ENCODE peak calls at places on chromosome 20, in eight cellular contexts. One of them, this sample, is unnamed.

GRCh38 chr20:51190783-51191180 is 167.9 kb upstream of the KCNG1 start:
- DNase-seq in AG04450: no peak
- DNase-seq in CD8-positive, alpha-beta T cell: no peak
- DNase-seq in pancreas: no peak
- DNase-seq in heart left ventricle: no peak
- DNase-seq in astrocyte of the spinal cord: no peak
- DNase-seq in fibroblast of lung: peak; percentile 49
- DNase-seq in cardiac fibroblast: peak; percentile 47
- DNase-seq in this sample: no peak

GRCh38 chr20:20593447-20594170 is 118.8 kb downstream of the RALGAPA2 start:
- DNase-seq in CD8-positive, alpha-beta T cell: no peak
- DNase-seq in astrocyte of the spinal cord: peak; percentile 60
- DNase-seq in pancreas: no peak
- DNase-seq in fibroblast of lung: peak; percentile 48
- DNase-seq in AG04450: peak; percentile 36
- DNase-seq in heart left ventricle: no peak
- DNase-seq in cardiac fibroblast: peak; percentile 74
- DNase-seq in this sample: no peak

GRCh38 chr20:2759143-2759542 is 41.3 kb downstream of the CPXM1 start:
- DNase-seq in pancreas: no peak
- DNase-seq in astrocyte of the spinal cord: no peak
- DNase-seq in heart left ventricle: no peak
- DNase-seq in CD8-positive, alpha-beta T cell: no peak
- DNase-seq in AG04450: no peak
- DNase-seq in fibroblast of lung: no peak
- DNase-seq in cardiac fibroblast: no peak
- DNase-seq in this sample: no peak

GRCh38 chr20:3658019-3658707 is 5.0 kb downstream of the GFRA4 start:
- DNase-seq in AG04450: no peak
- DNase-seq in heart left ventricle: no peak
- DNase-seq in CD8-positive, alpha-beta T cell: no peak
- DNase-seq in pancreas: no peak
- DNase-seq in astrocyte of the spinal cord: no peak
- DNase-seq in cardiac fibroblast: no peak
- DNase-seq in fibroblast of lung: no peak
- DNase-seq in this sample: no peak

GRCh38 chr20:61193164-61193563 is 58.9 kb upstream of the CDH4 start:
- DNase-seq in cardiac fibroblast: no peak
- DNase-seq in pancreas: no peak
- DNase-seq in heart left ventricle: no peak
- DNase-seq in AG04450: no peak
- DNase-seq in CD8-positive, alpha-beta T cell: no peak
- DNase-seq in astrocyte of the spinal cord: no peak
- DNase-seq in fibroblast of lung: no peak
- DNase-seq in this sample: no peak

GRCh38 chr20:61044499-61044898 is 207.6 kb upstream of the CDH4 start:
- DNase-seq in AG04450: no peak
- DNase-seq in fibroblast of lung: no peak
- DNase-seq in astrocyte of the spinal cord: no peak
- DNase-seq in heart left ventricle: no peak
- DNase-seq in pancreas: no peak
- DNase-seq in cardiac fibroblast: peak; percentile 3
- DNase-seq in CD8-positive, alpha-beta T cell: no peak
- DNase-seq in this sample: no peak

GRCh38 chr20:32513031-32513866 is 71.9 kb downstream of the NOL4L start:
- DNase-seq in CD8-positive, alpha-beta T cell: no peak
- DNase-seq in astrocyte of the spinal cord: no peak
- DNase-seq in pancreas: no peak
- DNase-seq in heart left ventricle: no peak
- DNase-seq in AG04450: no peak
- DNase-seq in fibroblast of lung: no peak
- DNase-seq in cardiac fibroblast: no peak
- DNase-seq in this sample: no peak

GRCh38 chr20:18288748-18289705 is 700 bp downstream of the ZNF133 start:
- DNase-seq in AG04450: no peak
- DNase-seq in astrocyte of the spinal cord: peak; percentile 24
- DNase-seq in fibroblast of lung: peak; percentile 14
- DNase-seq in pancreas: peak; percentile 27
- DNase-seq in heart left ventricle: no peak
- DNase-seq in cardiac fibroblast: peak; percentile 38
- DNase-seq in CD8-positive, alpha-beta T cell: no peak
- DNase-seq in this sample: no peak

GRCh38 chr20:52168116-52168515 is 23.5 kb downstream of the ZFP64 start:
- DNase-seq in cardiac fibroblast: no peak
- DNase-seq in CD8-positive, alpha-beta T cell: no peak
- DNase-seq in pancreas: no peak
- DNase-seq in fibroblast of lung: peak; percentile 6
- DNase-seq in astrocyte of the spinal cord: no peak
- DNase-seq in AG04450: no peak
- DNase-seq in heart left ventricle: no peak
- DNase-seq in this sample: no peak

GRCh38 chr20:8693709-8694108 is 375.2 kb upstream of the PLCB4 start:
- DNase-seq in heart left ventricle: no peak
- DNase-seq in AG04450: peak; percentile 64
- DNase-seq in astrocyte of the spinal cord: peak; percentile 30
- DNase-seq in pancreas: no peak
- DNase-seq in cardiac fibroblast: peak; percentile 76
- DNase-seq in fibroblast of lung: peak; percentile 92
- DNase-seq in CD8-positive, alpha-beta T cell: no peak
- DNase-seq in this sample: peak; percentile 8

GRCh38 chr20:47576516-47577033 is 74.9 kb downstream of the NCOA3 start:
- DNase-seq in AG04450: peak; percentile 65
- DNase-seq in cardiac fibroblast: peak; percentile 74
- DNase-seq in astrocyte of the spinal cord: peak; percentile 90
- DNase-seq in pancreas: peak; percentile 50
- DNase-seq in heart left ventricle: peak; percentile 68
- DNase-seq in fibroblast of lung: peak; percentile 93
- DNase-seq in CD8-positive, alpha-beta T cell: peak; percentile 2
- DNase-seq in this sample: no peak

GRCh38 chr20:5524886-5525285 is 208.1 kb upstream of the PROKR2 start:
- DNase-seq in pancreas: no peak
- DNase-seq in CD8-positive, alpha-beta T cell: no peak
- DNase-seq in astrocyte of the spinal cord: no peak
- DNase-seq in fibroblast of lung: no peak
- DNase-seq in AG04450: no peak
- DNase-seq in cardiac fibroblast: no peak
- DNase-seq in heart left ventricle: no peak
- DNase-seq in this sample: no peak

GRCh38 chr20:63519765-63520593 is 586 bp upstream of the PPDPF start:
- DNase-seq in astrocyte of the spinal cord: peak; percentile 23
- DNase-seq in pancreas: peak; percentile 68
- DNase-seq in AG04450: no peak
- DNase-seq in CD8-positive, alpha-beta T cell: peak; percentile 54
- DNase-seq in cardiac fibroblast: peak; percentile 40
- DNase-seq in heart left ventricle: no peak
- DNase-seq in fibroblast of lung: peak; percentile 49
- DNase-seq in this sample: no peak
- TF ChIP-seq CTCF in astrocyte of the spinal cord: peak; percentile 15
- TF ChIP-seq CTCF in pancreas: no peak
- TF ChIP-seq CTCF in AG04450: peak; percentile 33
- TF ChIP-seq CTCF in CD8-positive, alpha-beta T cell: peak; percentile 5
- TF ChIP-seq CTCF in cardiac fibroblast: peak; percentile 17
- TF ChIP-seq CTCF in heart left ventricle: peak; percentile 43
- TF ChIP-seq CTCF in fibroblast of lung: peak; percentile 24
- TF ChIP-seq CTCF in this sample: peak; percentile 21

GRCh38 chr20:36575066-36575743 is 1.8 kb downstream of the TGIF2 start:
- DNase-seq in heart left ventricle: peak; percentile 77
- DNase-seq in cardiac fibroblast: peak; percentile 42
- DNase-seq in CD8-positive, alpha-beta T cell: no peak
- DNase-seq in AG04450: no peak
- DNase-seq in astrocyte of the spinal cord: peak; percentile 65
- DNase-seq in pancreas: peak; percentile 64
- DNase-seq in fibroblast of lung: peak; percentile 60
- DNase-seq in this sample: no peak
- H3K4me3 ChIP-seq in heart left ventricle: peak overlapping the region; percentile 91
- H3K4me3 ChIP-seq in cardiac fibroblast: peak overlapping the region; percentile 85
- H3K4me3 ChIP-seq in CD8-positive, alpha-beta T cell: peak overlapping the region; percentile 96
- H3K4me3 ChIP-seq in AG04450: peak overlapping the region; percentile 70
- H3K4me3 ChIP-seq in astrocyte of the spinal cord: peak overlapping the region; percentile 77
- H3K4me3 ChIP-seq in pancreas: peak overlapping the region; percentile 81
- H3K4me3 ChIP-seq in fibroblast of lung: peak overlapping the region; percentile 36
- H3K4me3 ChIP-seq in this sample: peak overlapping the region; percentile 83

DNA sequence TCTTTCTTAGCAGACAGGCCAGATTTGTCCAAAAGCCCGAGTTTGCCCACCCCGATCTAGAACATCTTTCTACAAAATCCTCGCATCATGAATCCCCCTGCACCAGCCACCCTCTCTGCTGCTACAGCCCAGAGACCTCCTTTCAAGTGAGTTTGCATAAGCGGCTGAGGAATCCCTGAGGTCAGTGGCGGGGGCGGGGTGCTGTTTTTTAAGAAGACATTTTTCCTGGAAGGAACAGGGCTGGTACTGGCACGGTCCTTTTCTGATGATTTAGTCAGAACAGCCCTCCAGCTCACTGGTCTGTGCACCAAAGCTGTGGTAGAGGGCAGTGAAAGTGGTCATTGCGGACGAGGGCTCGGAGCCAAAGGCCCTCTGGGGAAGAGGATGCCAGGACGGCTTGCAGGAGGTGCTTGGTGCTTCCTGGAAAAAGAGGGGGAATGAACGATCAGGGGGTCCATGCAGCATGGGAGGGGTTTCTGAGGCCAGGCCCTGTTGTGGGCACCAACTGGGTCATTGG is 50.5 kb downstream of the GNAS-AS1 start:
- DNase-seq in pancreas: no peak
- DNase-seq in heart left ventricle: no peak
- DNase-seq in CD8-positive, alpha-beta T cell: no peak
- DNase-seq in cardiac fibroblast: no peak
- DNase-seq in astrocyte of the spinal cord: no peak
- DNase-seq in AG04450: no peak
- DNase-seq in fibroblast of lung: peak; percentile 17
- DNase-seq in this sample: no peak
- TF ChIP-seq CTCF in pancreas: no peak
- TF ChIP-seq CTCF in heart left ventricle: no peak
- TF ChIP-seq CTCF in CD8-positive, alpha-beta T cell: no peak
- TF ChIP-seq CTCF in cardiac fibroblast: no peak
- TF ChIP-seq CTCF in astrocyte of the spinal cord: no peak
- TF ChIP-seq CTCF in AG04450: no peak
- TF ChIP-seq CTCF in fibroblast of lung: no peak
- TF ChIP-seq CTCF in this sample: no peak

DNA sequence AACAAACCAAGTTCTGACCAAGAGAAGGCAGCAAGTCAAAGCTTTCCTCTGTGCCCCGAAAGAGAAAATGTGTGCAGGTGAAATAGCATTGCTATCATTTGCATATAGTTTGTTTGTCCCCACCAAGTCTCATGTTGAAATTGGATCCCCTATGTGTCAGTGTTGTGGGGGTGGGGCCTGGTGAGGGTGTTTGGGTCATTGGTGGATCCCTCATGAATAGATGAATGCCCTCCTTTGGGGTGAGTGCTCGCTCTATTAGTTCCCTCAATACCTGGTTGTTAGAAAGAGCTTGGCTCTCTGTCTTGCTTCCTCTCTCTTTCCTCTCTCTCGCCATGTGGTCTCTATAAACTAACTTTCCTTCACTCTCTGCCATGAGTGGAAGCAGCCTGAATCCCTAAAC is 43.9 kb upstream of the SYNDIG1 start:
- DNase-seq in fibroblast of lung: no peak
- DNase-seq in cardiac fibroblast: no peak
- DNase-seq in CD8-positive, alpha-beta T cell: no peak
- DNase-seq in AG04450: no peak
- DNase-seq in heart left ventricle: no peak
- DNase-seq in astrocyte of the spinal cord: no peak
- DNase-seq in pancreas: no peak
- DNase-seq in this sample: no peak
- H3K4me3 ChIP-seq in fibroblast of lung: no peak overlapping the region
- H3K4me3 ChIP-seq in cardiac fibroblast: no peak overlapping the region
- H3K4me3 ChIP-seq in CD8-positive, alpha-beta T cell: no peak overlapping the region
- H3K4me3 ChIP-seq in AG04450: no peak overlapping the region
- H3K4me3 ChIP-seq in heart left ventricle: no peak overlapping the region
- H3K4me3 ChIP-seq in astrocyte of the spinal cord: no peak overlapping the region
- H3K4me3 ChIP-seq in pancreas: no peak overlapping the region
- H3K4me3 ChIP-seq in this sample: no peak overlapping the region

GRCh38 chr20:34526466-34526865 is 10.2 kb downstream of the DYNLRB1 start:
- DNase-seq in pancreas: peak; percentile 9
- DNase-seq in heart left ventricle: no peak
- DNase-seq in CD8-positive, alpha-beta T cell: no peak
- DNase-seq in fibroblast of lung: peak; percentile 15
- DNase-seq in cardiac fibroblast: peak; percentile 9
- DNase-seq in astrocyte of the spinal cord: no peak
- DNase-seq in AG04450: no peak
- DNase-seq in this sample: no peak

GRCh38 chr20:34525709-34526416 is 9.6 kb downstream of the DYNLRB1 start:
- DNase-seq in pancreas: peak; percentile 83
- DNase-seq in AG04450: peak; percentile 99
- DNase-seq in heart left ventricle: peak; percentile 72
- DNase-seq in astrocyte of the spinal cord: peak; percentile 97
- DNase-seq in CD8-positive, alpha-beta T cell: no peak
- DNase-seq in cardiac fibroblast: peak; percentile 99
- DNase-seq in fibroblast of lung: peak; percentile 99
- DNase-seq in this sample: peak; percentile 97

GRCh38 chr20:34524426-34524825 is 8.2 kb downstream of the DYNLRB1 start:
- DNase-seq in fibroblast of lung: no peak
- DNase-seq in heart left ventricle: no peak
- DNase-seq in cardiac fibroblast: no peak
- DNase-seq in astrocyte of the spinal cord: no peak
- DNase-seq in AG04450: no peak
- DNase-seq in CD8-positive, alpha-beta T cell: no peak
- DNase-seq in pancreas: peak; percentile 6
- DNase-seq in this sample: no peak

GRCh38 chr20:34525342-34525708 is 9.1 kb downstream of the DYNLRB1 start:
- DNase-seq in fibroblast of lung: no peak
- DNase-seq in astrocyte of the spinal cord: peak; percentile 5
- DNase-seq in pancreas: no peak
- DNase-seq in CD8-positive, alpha-beta T cell: no peak
- DNase-seq in cardiac fibroblast: no peak
- DNase-seq in heart left ventricle: no peak
- DNase-seq in AG04450: no peak
- DNase-seq in this sample: no peak

GRCh38 chr20:34522969-34523871 is 7.0 kb downstream of the DYNLRB1 start:
- DNase-seq in AG04450: peak; percentile 42
- DNase-seq in cardiac fibroblast: peak; percentile 76
- DNase-seq in astrocyte of the spinal cord: peak; percentile 64
- DNase-seq in fibroblast of lung: peak; percentile 50
- DNase-seq in heart left ventricle: no peak
- DNase-seq in CD8-positive, alpha-beta T cell: peak; percentile 32
- DNase-seq in pancreas: peak; percentile 48
- DNase-seq in this sample: peak; percentile 42
- TF ChIP-seq CTCF in AG04450: peak; percentile 65
- TF ChIP-seq CTCF in cardiac fibroblast: peak; percentile 76
- TF ChIP-seq CTCF in astrocyte of the spinal cord: peak; percentile 75
- TF ChIP-seq CTCF in fibroblast of lung: peak; percentile 73
- TF ChIP-seq CTCF in heart left ventricle: peak; percentile 46
- TF ChIP-seq CTCF in CD8-positive, alpha-beta T cell: peak; percentile 45
- TF ChIP-seq CTCF in pancreas: no peak
- TF ChIP-seq CTCF in this sample: peak; percentile 56

DNA sequence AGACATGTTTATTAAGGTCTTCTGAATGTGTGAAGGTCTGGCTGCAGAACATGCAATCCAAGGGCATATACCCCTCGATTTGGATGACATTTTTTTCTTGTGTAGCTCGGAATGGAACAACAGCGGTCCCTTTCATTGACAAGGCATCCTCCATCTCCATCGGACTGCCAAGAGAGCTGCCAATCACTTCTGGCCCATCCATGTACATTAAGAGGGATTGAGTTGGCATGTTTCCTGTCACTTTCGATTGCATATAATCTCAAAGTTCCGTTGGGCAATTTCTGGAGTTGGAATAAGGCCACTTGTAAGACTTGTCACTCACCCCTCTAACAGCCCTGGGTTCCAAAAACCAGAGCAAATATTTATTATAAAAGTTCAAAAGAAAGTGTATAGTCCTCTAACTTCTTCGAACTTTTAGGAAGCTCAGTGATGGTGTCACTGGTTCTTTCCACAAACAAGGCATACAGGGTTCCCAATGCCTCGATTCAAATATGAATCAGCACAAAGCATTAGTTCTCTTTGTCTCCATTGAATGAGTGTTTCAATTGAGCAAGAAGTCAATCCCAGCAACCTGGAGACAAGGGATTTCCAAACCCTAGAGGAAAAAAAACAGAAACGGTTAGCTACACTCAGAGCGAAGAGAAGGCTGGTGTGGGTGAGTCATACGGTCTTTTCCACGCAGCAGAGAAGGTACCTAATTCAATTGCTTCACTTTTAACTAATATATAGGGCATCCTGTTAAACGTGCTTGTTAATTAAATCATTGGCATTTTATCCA is 10.9 kb downstream of the ZNF217 start:
- DNase-seq in cardiac fibroblast: peak; percentile 99
- DNase-seq in fibroblast of lung: peak; percentile 92
- DNase-seq in pancreas: no peak
- DNase-seq in AG04450: peak; percentile 77
- DNase-seq in astrocyte of the spinal cord: peak; percentile 87
- DNase-seq in CD8-positive, alpha-beta T cell: no peak
- DNase-seq in heart left ventricle: no peak
- DNase-seq in this sample: peak; percentile 91
- H3K4me3 ChIP-seq in cardiac fibroblast: no peak overlapping the region
- H3K4me3 ChIP-seq in fibroblast of lung: peak overlapping the region; percentile 10
- H3K4me3 ChIP-seq in pancreas: no peak overlapping the region
- H3K4me3 ChIP-seq in AG04450: no peak overlapping the region
- H3K4me3 ChIP-seq in astrocyte of the spinal cord: no peak overlapping the region
- H3K4me3 ChIP-seq in CD8-positive, alpha-beta T cell: peak overlapping the region; percentile 50
- H3K4me3 ChIP-seq in heart left ventricle: no peak overlapping the region
- H3K4me3 ChIP-seq in this sample: no peak overlapping the region

This sample was measured in AG09309.